ENCODE peak calls at places on chromosomes 3 and 15, in four cellular contexts. B is mesendoderm, Z is neuronal stem cell, S is H9. C is an unnamed sample.

GRCh38 chr15:40766906-40767837 is 2.6 kb upstream of the C15orf62 start:
- DNase-seq in S (peak; percentile 54), B (no peak), Z (no peak), C (peak; percentile 50)

GRCh38 chr3:171116802-171117395 is 90.4 kb upstream of the SLC2A2 start:
- DNase-seq in B (peak; percentile 22), S (no peak), Z (no peak), C (no peak)

GRCh38 chr3:71101581-71101980 is 481.9 kb downstream of the FOXP1 start:
- DNase-seq in B (no peak), Z (no peak), S (no peak), C (peak; percentile 47)

GRCh38 chr15:64574220-64574994 is 114.0 kb downstream of the ZNF609 start:
- DNase-seq in B (no peak), S (no peak), Z (no peak), C (peak; percentile 75)

GRCh38 chr3:55164191-55164590 is 236.3 kb upstream of the LRTM1 start:
- DNase-seq in S (no peak), Z (no peak), B (no peak), C (no peak)

GRCh38 chr15:22884344-22884743 is 45.9 kb downstream of the NIPA2 start:
- DNase-seq in B (no peak), Z (no peak), S (no peak), C (no peak)

GRCh38 chr3:58101499-58102370 is 93.5 kb downstream of the FLNB start:
- DNase-seq in B (no peak), S (no peak), Z (no peak), C (no peak)

GRCh38 chr3:16516695-16517481 is 3.4 kb upstream of the RFTN1 start:
- DNase-seq in S (no peak), B (peak; percentile 54), Z (no peak), C (peak; percentile 74)

GRCh38 chr3:174441588-174442316 is 417.4 kb upstream of the NAALADL2 start:
- DNase-seq in S (no peak), B (no peak), Z (no peak), C (no peak)

GRCh38 chr15:44813231-44813630 is 76.9 kb downstream of the TRIM69 start:
- DNase-seq in B (no peak), Z (no peak), S (no peak), C (no peak)

GRCh38 chr15:42123546-42123945 is 29.2 kb upstream of the PLA2G4D start:
- DNase-seq in Z (no peak), B (no peak), S (no peak), C (no peak)

GRCh38 chr15:25054943-25055342 is 100.2 kb downstream of the SNRPN start:
- DNase-seq in Z (no peak), B (no peak), S (peak; percentile 13), C (no peak)

GRCh38 chr3:170085396-170085795 is 47.6 kb downstream of the GPR160 start:
- DNase-seq in B (no peak), Z (no peak), S (no peak), C (no peak)

GRCh38 chr3:30933478-30934207 is 39.2 kb upstream of the GADL1 start:
- DNase-seq in Z (no peak), S (no peak), B (no peak), C (no peak)

GRCh38 chr15:79562538-79563298 is 130.6 kb downstream of the MINAR1 start:
- DNase-seq in S (no peak), B (no peak), Z (no peak), C (no peak)

GRCh38 chr3:34202975-34203374 is 404.5 kb downstream of the PDCD6IP start:
- DNase-seq in B (no peak), Z (no peak), S (no peak), C (no peak)

GRCh38 chr15:19987389-19988048 is 554.1 kb downstream of the GOLGA6L6 start:
- DNase-seq in B (peak; percentile 0), S (peak; percentile 25), Z (no peak), C (no peak)

GRCh38 chr3:50154840-50155490 is at the start of gene SEMA3F:
- DNase-seq in S (peak; percentile 68), B (peak; percentile 73), Z (peak; percentile 76), C (peak; percentile 56)

GRCh38 chr3:108125550-108126071 is 34.8 kb upstream of the CD47 start:
- DNase-seq in S (no peak), Z (no peak), B (no peak), C (no peak)

GRCh38 chr3:5013021-5013906 is 34.0 kb downstream of the BHLHE40 start:
- DNase-seq in B (peak; percentile 91), Z (no peak), S (peak; percentile 60), C (peak; percentile 47)

GRCh38 chr15:51398676-51399075 is 57.2 kb downstream of the GLDN start:
- DNase-seq in Z (no peak), B (no peak), S (peak; percentile 18), C (no peak)

GRCh38 chr3:73490453-73491311 is 134.1 kb downstream of the PDZRN3 start:
- DNase-seq in Z (no peak), S (peak; percentile 69), B (peak; percentile 93), C (peak; percentile 70)

GRCh38 chr15:27271258-27271657 is 300.3 kb downstream of the GABRG3 start:
- DNase-seq in Z (no peak), B (no peak), S (peak; percentile 54), C (no peak)

GRCh38 chr3:148513066-148513671 is 184.5 kb upstream of the AGTR1 start:
- DNase-seq in Z (no peak), S (no peak), B (no peak), C (peak; percentile 50)

DNA sequence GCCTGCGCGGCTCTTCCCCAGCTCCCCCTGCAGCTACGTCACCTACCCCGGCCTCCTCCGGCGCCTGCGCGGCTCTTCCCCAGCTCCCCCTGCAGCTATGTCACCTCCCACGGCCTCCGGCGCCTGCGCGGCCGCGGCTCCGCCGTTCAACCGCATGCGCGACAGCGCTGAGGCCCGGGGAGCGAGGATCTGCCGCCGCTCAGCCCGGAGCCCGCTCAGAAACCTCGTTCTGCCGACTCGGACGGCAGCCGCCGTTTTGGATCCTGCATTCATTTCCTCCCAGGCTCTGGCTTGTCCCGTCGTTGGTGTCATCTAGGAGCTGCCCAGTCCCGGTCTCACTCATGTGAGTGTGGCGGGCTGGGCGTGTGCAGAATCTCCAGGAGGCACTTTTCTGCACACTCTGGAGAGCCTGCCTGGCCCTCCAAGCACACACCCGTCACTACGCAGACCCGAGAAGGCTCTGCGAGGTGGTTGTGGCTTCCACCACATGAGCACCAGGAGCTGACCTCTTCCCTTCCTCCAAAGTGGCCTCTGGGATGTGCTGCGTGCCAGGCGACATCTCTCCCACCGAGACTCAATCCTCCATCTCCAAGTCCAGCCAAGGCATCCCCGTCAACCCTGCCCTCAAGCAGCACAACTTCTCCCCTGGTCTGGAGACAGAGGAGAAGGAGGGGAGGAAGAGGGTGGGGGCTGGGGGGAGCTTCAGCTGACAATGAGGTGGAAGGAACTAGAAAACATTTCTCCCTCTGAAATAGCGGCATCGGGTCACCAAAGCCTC is 165.3 kb downstream of the CHSY1 start:
- DNase-seq in S (no peak), Z (no peak), B (no peak), C (no peak)
- H3K18ac ChIP-seq in S (no peak overlapping the region), Z (peak overlapping the region; percentile 36), B (no peak overlapping the region), C (no peak overlapping the region)

DNA sequence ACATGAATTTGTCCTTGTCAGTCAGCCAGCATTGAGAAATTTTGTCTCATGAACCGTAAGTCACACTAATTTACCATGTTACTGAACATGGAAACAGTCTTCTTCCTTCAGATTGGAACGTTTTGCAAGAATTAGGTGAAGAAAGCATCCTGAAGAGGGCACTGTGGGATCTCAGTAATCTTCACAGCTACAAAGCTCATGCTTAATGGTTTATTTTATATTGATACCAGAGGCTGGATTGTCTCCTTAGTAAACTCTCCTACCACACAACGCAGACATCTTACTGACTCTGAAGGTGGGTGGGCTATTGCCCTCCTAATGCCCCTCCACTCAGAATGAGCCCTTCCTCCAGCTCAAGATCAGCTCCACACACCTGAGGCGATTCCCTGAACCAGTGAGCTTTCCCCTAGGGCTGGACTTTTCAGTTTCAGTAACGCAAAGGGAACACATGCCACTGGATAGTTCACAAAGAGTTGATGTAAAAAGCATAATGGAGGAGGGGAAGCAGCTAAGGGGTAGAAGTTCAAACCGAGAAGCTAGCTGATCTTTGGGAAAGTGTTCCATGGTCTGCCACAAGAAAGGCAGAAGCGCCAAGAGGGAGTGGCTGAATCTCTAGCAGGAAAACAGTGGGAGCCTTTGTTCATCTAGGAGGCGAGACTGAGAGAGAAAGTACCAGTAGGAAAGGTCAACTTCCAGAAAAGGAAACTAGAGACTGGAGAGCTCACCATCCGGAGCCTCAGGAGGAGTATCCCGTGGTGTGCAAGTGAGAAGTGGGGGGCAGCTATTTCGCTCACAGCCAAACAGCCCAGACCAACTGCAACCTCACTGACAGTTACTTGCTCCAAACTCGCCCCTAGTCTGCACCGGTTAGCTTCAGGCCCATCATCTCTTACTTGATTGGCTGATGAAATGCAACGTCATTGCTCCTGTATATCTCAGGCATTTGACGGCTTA is at the start of gene SLC9C1:
- DNase-seq in B (peak; percentile 83), Z (peak; percentile 56), S (peak; percentile 67), C (peak; percentile 74)
- H3K18ac ChIP-seq in B (peak within 1 kb of the TSS; percentile 96), Z (peak within 1 kb of the TSS; percentile 80), S (peak within 1 kb of the TSS; percentile 47), C (no peak within 1 kb of the TSS)

GRCh38 chr3:29090912-29091597 is 189.8 kb upstream of the RBMS3 start:
- DNase-seq in Z (no peak), S (no peak), B (no peak), C (no peak)
- H3K18ac ChIP-seq in Z (no peak overlapping the region), S (no peak overlapping the region), B (no peak overlapping the region), C (no peak overlapping the region)

DNA sequence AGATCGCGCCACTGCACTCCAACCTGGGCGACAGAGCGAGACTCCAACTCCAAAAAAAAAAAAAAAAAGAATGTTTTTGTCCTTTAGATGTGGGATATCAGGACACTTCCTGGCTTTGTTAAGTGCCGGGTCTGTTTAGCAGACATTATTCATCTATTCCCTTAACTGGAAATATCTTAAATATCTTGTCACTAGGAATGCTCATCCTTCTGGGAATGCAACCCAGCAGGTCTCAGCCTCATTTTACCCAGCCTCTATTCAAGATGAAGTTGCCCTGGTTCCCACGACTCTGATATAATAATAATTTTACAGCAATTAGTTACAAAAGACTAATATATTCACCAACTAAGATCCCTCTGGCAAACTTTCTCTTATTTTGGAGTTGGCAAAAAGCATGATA is 260.9 kb upstream of the SLITRK3 start:
- DNase-seq in Z (no peak), S (no peak), B (no peak), C (no peak)
- H3K18ac ChIP-seq in Z (no peak overlapping the region), S (no peak overlapping the region), B (no peak overlapping the region), C (no peak overlapping the region)

GRCh38 chr3:197746801-197747237 is 2.9 kb upstream of the FYTTD1 start:
- DNase-seq in S (no peak), B (no peak), Z (no peak), C (no peak)

GRCh38 chr3:197749601-197750395 is at the start of gene FYTTD1:
- DNase-seq in B (peak; percentile 75), S (peak; percentile 66), Z (peak; percentile 71), C (peak; percentile 84)

GRCh38 chr3:197750396-197750831 is 731 bp downstream of the FYTTD1 start:
- DNase-seq in S (peak; percentile 55), Z (peak; percentile 43), B (peak; percentile 86), C (peak; percentile 69)

GRCh38 chr3:197749315-197749600 is 425 bp upstream of the FYTTD1 start:
- DNase-seq in Z (no peak), S (peak; percentile 73), B (peak; percentile 65), C (peak; percentile 76)

DNA sequence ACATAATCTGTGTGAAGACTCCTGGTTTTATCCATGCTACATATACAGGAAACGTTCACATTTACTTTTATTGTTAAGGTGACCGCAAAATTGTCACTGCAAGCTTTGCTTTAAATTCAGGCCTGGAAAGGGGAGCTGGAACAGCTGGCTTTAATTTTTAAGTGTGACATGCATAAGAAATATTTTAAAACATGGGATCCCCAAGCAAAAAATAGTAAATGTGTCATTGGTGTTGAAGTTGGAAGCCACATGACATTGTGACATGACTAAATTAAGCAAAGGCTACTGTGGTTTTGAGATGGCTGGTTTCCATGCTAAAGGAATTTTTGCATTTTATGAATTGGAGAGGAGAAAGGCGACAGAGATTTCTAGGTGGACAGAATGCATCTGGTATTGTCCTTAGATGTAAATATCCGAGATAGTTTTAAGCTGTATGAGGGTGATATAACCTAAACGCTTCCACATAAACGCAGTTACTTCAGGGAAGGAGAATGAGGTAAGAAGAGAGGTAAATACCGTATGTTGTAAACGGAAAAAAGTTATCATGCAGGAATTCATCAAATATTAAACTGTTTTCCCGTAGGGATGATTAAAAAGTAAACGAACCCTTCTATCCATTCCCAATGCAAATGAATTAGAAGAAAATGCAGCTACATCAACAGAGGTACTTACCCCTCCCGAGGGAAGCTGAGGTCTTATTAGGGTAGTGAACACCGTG is 927 bp upstream of the FYTTD1 start:
- DNase-seq in Z (no peak), S (no peak), B (no peak), C (peak; percentile 43)
- H3K18ac ChIP-seq in Z (no peak overlapping the region), S (no peak overlapping the region), B (no peak overlapping the region), C (peak overlapping the region; percentile 72)

C was measured in IMR-90.